ENCODE peak calls at places on chromosome 19, in four cellular contexts. Z is mesendoderm, E is H1, W is IMR-90. X is an unnamed sample.

GRCh38 chr19:54391589-54392061 is 23.6 kb upstream of the TTYH1 start:
- DNase-seq in Z (peak; percentile 76), E (peak; percentile 50), W (no peak), X (peak; percentile 52)

GRCh38 chr19:1063030-1063908 is 3.7 kb upstream of the ARHGAP45 start:
- DNase-seq in Z (peak; percentile 57), E (peak; percentile 67), W (no peak), X (no peak)

GRCh38 chr19:2034729-2035589 is 16.1 kb downstream of the MKNK2 start:
- DNase-seq in Z (peak; percentile 86), E (peak; percentile 97), W (peak; percentile 8), X (peak; percentile 98)

GRCh38 chr19:15424692-15425272 is 6.0 kb upstream of the AKAP8L start:
- DNase-seq in Z (no peak), E (no peak), W (no peak), X (no peak)

GRCh38 chr19:28665748-28666147 is 547.2 kb downstream of the UQCRFS1 start:
- DNase-seq in Z (no peak), E (no peak), W (no peak), X (no peak)

GRCh38 chr19:18776288-18776594 is 14.9 kb downstream of the COMP start:
- DNase-seq in Z (peak; percentile 52), E (no peak), W (peak; percentile 72), X (no peak)

GRCh38 chr19:29259867-29260281 is 46.9 kb upstream of the UQCRFS1 start:
- DNase-seq in Z (no peak), E (no peak), W (no peak), X (no peak)

GRCh38 chr19:58555920-58556632 is 1.2 kb upstream of the CHMP2A start:
- DNase-seq in Z (no peak), E (no peak), W (no peak), X (no peak)

GRCh38 chr19:33445752-33446070 is 72.2 kb downstream of the CEBPG start:
- DNase-seq in Z (no peak), E (no peak), W (no peak), X (no peak)

GRCh38 chr19:18281082-18282020 is at the start of gene JUND:
- DNase-seq in Z (peak; percentile 98), E (peak; percentile 97), W (peak; percentile 98), X (peak; percentile 97)

GRCh38 chr19:19491321-19492025 is 23.9 kb downstream of the TSSK6 start:
- DNase-seq in Z (no peak), E (no peak), W (no peak), X (no peak)

GRCh38 chr19:488505-489417 is 7.5 kb upstream of the MADCAM1 start:
- DNase-seq in Z (peak; percentile 95), E (peak; percentile 97), W (peak; percentile 92), X (peak; percentile 94)

GRCh38 chr19:30228726-30229523 is 143.3 kb upstream of the ZNF536 start:
- DNase-seq in Z (peak; percentile 47), E (peak; percentile 58), W (peak; percentile 6), X (no peak)

GRCh38 chr19:33373701-33374405 is at the start of gene CEBPG:
- DNase-seq in Z (no peak), E (peak; percentile 59), W (peak; percentile 64), X (no peak)

GRCh38 chr19:44689290-44690130 is 9.4 kb upstream of the CEACAM16 start:
- DNase-seq in Z (peak; percentile 82), E (peak; percentile 96), W (peak; percentile 72), X (peak; percentile 86)

GRCh38 chr19:33102893-33103292 is 21.9 kb downstream of the GPATCH1 start:
- DNase-seq in Z (no peak), E (no peak), W (no peak), X (no peak)

GRCh38 chr19:55255618-55256423 is 3.0 kb downstream of the PPP6R1 start:
- DNase-seq in Z (no peak), E (no peak), W (peak; percentile 60), X (no peak)

GRCh38 chr19:47470447-47471195 is 1.1 kb downstream of the SLC8A2 start:
- DNase-seq in Z (no peak), E (no peak), W (no peak), X (no peak)

GRCh38 chr19:47227347-47228167 is 3.4 kb downstream of the BBC3 start:
- DNase-seq in Z (peak; percentile 100), E (peak; percentile 94), W (peak; percentile 94), X (peak; percentile 99)

GRCh38 chr19:38663957-38664502 is 16.6 kb downstream of the ACTN4 start:
- DNase-seq in Z (no peak), E (no peak), W (no peak), X (no peak)
- H3K27ac ChIP-seq in Z (no peak overlapping the region), E (peak overlapping the region; percentile 27), W (peak overlapping the region; percentile 96), X (peak overlapping the region; percentile 93)

DNA sequence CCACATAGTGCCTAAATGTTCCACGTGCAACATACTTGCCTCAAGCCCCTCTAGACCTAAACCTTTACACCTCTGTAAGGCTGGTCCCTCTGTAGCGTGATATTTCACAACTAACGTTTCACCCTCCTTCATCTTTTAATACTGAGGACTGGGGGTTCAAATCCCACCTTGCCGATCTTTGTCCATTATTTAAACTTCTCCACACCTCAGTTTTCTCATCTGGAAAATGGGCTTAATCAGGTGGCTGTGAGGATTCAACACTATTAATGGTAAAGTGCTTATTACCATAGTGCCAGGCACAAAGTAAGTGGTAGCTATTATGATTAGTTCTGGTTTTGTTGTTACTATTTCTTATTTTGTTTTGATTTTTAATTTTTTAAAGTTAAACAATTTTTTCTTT is 7.5 kb upstream of the ADAMTS10 start:
- DNase-seq in Z (no peak), E (no peak), W (no peak), X (no peak)
- H4K5ac ChIP-seq in Z (no peak overlapping the region), E (no peak overlapping the region), W (no peak overlapping the region), X (no peak overlapping the region)

GRCh38 chr19:3986260-3987041 is 1.2 kb upstream of the EEF2 start:
- DNase-seq in Z (no peak), E (no peak), W (peak; percentile 73), X (peak; percentile 81)
- H3K27ac ChIP-seq in Z (no peak overlapping the region), E (no peak overlapping the region), W (peak overlapping the region; percentile 39), X (no peak overlapping the region)

GRCh38 chr19:5326986-5327623 is 13.5 kb downstream of the PTPRS start:
- DNase-seq in Z (no peak), E (peak; percentile 65), W (no peak), X (no peak)
- H4K5ac ChIP-seq in Z (no peak overlapping the region), E (no peak overlapping the region), W (no peak overlapping the region), X (no peak overlapping the region)

GRCh38 chr19:14271830-14272229 is 65.9 kb upstream of the ADGRL1 start:
- DNase-seq in Z (no peak), E (no peak), W (no peak), X (no peak)
- H3K27ac ChIP-seq in Z (no peak overlapping the region), E (no peak overlapping the region), W (no peak overlapping the region), X (no peak overlapping the region)

GRCh38 chr19:17256130-17256529 is 8.4 kb downstream of the USHBP1 start:
- DNase-seq in Z (no peak), E (no peak), W (no peak), X (no peak)
- H4K5ac ChIP-seq in Z (no peak overlapping the region), E (no peak overlapping the region), W (no peak overlapping the region), X (no peak overlapping the region)

GRCh38 chr19:5078666-5079409 is 109.9 kb downstream of the KDM4B start:
- DNase-seq in Z (no peak), E (no peak), W (no peak), X (no peak)

GRCh38 chr19:5076440-5077208 is 107.7 kb downstream of the KDM4B start:
- DNase-seq in Z (no peak), E (no peak), W (no peak), X (no peak)

GRCh38 chr19:5079410-5079774 is 110.5 kb downstream of the KDM4B start:
- DNase-seq in Z (no peak), E (no peak), W (no peak), X (no peak)

GRCh38 chr19:5077209-5077515 is 108.2 kb downstream of the KDM4B start:
- DNase-seq in Z (no peak), E (no peak), W (no peak), X (no peak)

GRCh38 chr19:5078179-5078578 is 109.3 kb downstream of the KDM4B start:
- DNase-seq in Z (no peak), E (no peak), W (no peak), X (no peak)
- H3K27ac ChIP-seq in Z (no peak overlapping the region), E (peak overlapping the region; percentile 42), W (no peak overlapping the region), X (no peak overlapping the region)

GRCh38 chr19:38433268-38433733 is at the start of gene RYR1:
- DNase-seq in Z (peak; percentile 90), E (peak; percentile 94), W (no peak), X (peak; percentile 97)
- H4K5ac ChIP-seq in Z (no peak within 1 kb of the TSS), E (no peak within 1 kb of the TSS), W (no peak within 1 kb of the TSS), X (no peak within 1 kb of the TSS)

X was measured in H9.